ENCODE peak calls at places on chromosome 4, in seven cellular contexts. One of them, this sample, is unnamed.

GRCh38 chr4:13329963-13330362 is 154.2 kb downstream of the RAB28 start:
- DNase-seq in anterior cingulate cortex: no peak
- DNase-seq in activated naive CD8-positive, alpha-beta T cell treated with anti-CD3 and anti-CD28 coated beads for 36 hours: no peak
- DNase-seq in Right ventricle myocardium superior: no peak
- DNase-seq in nucleus accumbens: no peak
- DNase-seq in A549: no peak
- DNase-seq in EH: peak
- DNase-seq in this sample: peak

GRCh38 chr4:138898282-138898681 is 117.3 kb upstream of the NOCT start:
- DNase-seq in activated naive CD8-positive, alpha-beta T cell treated with anti-CD3 and anti-CD28 coated beads for 36 hours: no peak
- DNase-seq in A549: no peak
- DNase-seq in Right ventricle myocardium superior: no peak
- DNase-seq in nucleus accumbens: peak
- DNase-seq in anterior cingulate cortex: no peak
- DNase-seq in EH: peak
- DNase-seq in this sample: peak

GRCh38 chr4:138097912-138098600 is 144.1 kb downstream of the SLC7A11 start:
- DNase-seq in anterior cingulate cortex: no peak
- DNase-seq in activated naive CD8-positive, alpha-beta T cell treated with anti-CD3 and anti-CD28 coated beads for 36 hours: no peak
- DNase-seq in EH: no peak
- DNase-seq in A549: no peak
- DNase-seq in nucleus accumbens: no peak
- DNase-seq in Right ventricle myocardium superior: no peak
- DNase-seq in this sample: no peak

GRCh38 chr4:73080789-73081188 is 11.3 kb upstream of the COX18 start:
- DNase-seq in activated naive CD8-positive, alpha-beta T cell treated with anti-CD3 and anti-CD28 coated beads for 36 hours: no peak
- DNase-seq in A549: no peak
- DNase-seq in Right ventricle myocardium superior: no peak
- DNase-seq in anterior cingulate cortex: no peak
- DNase-seq in EH: no peak
- DNase-seq in nucleus accumbens: no peak
- DNase-seq in this sample: peak

GRCh38 chr4:15542795-15543194 is 73.1 kb downstream of the CC2D2A start:
- DNase-seq in nucleus accumbens: no peak
- DNase-seq in anterior cingulate cortex: no peak
- DNase-seq in activated naive CD8-positive, alpha-beta T cell treated with anti-CD3 and anti-CD28 coated beads for 36 hours: no peak
- DNase-seq in A549: no peak
- DNase-seq in EH: no peak
- DNase-seq in Right ventricle myocardium superior: peak
- DNase-seq in this sample: no peak

GRCh38 chr4:20474119-20474518 is 222.4 kb downstream of the SLIT2 start:
- DNase-seq in EH: peak
- DNase-seq in nucleus accumbens: no peak
- DNase-seq in anterior cingulate cortex: no peak
- DNase-seq in A549: no peak
- DNase-seq in Right ventricle myocardium superior: no peak
- DNase-seq in activated naive CD8-positive, alpha-beta T cell treated with anti-CD3 and anti-CD28 coated beads for 36 hours: no peak
- DNase-seq in this sample: peak

GRCh38 chr4:119048446-119048845 is 87.2 kb upstream of the MYOZ2 start:
- DNase-seq in A549: no peak
- DNase-seq in anterior cingulate cortex: no peak
- DNase-seq in nucleus accumbens: no peak
- DNase-seq in EH: no peak
- DNase-seq in Right ventricle myocardium superior: no peak
- DNase-seq in activated naive CD8-positive, alpha-beta T cell treated with anti-CD3 and anti-CD28 coated beads for 36 hours: no peak
- DNase-seq in this sample: no peak

GRCh38 chr4:153488006-153488718 is 22.0 kb downstream of the TMEM131L start:
- DNase-seq in anterior cingulate cortex: no peak
- DNase-seq in nucleus accumbens: no peak
- DNase-seq in activated naive CD8-positive, alpha-beta T cell treated with anti-CD3 and anti-CD28 coated beads for 36 hours: peak
- DNase-seq in EH: no peak
- DNase-seq in A549: no peak
- DNase-seq in Right ventricle myocardium superior: peak
- DNase-seq in this sample: no peak

GRCh38 chr4:86033171-86033570 is 326.7 kb downstream of the MAPK10 start:
- DNase-seq in nucleus accumbens: no peak
- DNase-seq in anterior cingulate cortex: no peak
- DNase-seq in EH: peak
- DNase-seq in A549: no peak
- DNase-seq in Right ventricle myocardium superior: peak
- DNase-seq in activated naive CD8-positive, alpha-beta T cell treated with anti-CD3 and anti-CD28 coated beads for 36 hours: no peak
- DNase-seq in this sample: peak

GRCh38 chr4:140286503-140286902 is 86.9 kb upstream of the SCOC start:
- DNase-seq in nucleus accumbens: peak
- DNase-seq in activated naive CD8-positive, alpha-beta T cell treated with anti-CD3 and anti-CD28 coated beads for 36 hours: no peak
- DNase-seq in Right ventricle myocardium superior: no peak
- DNase-seq in EH: peak
- DNase-seq in anterior cingulate cortex: no peak
- DNase-seq in A549: no peak
- DNase-seq in this sample: peak

GRCh38 chr4:151700566-151701316 is 60.1 kb downstream of the GATB start:
- DNase-seq in A549: no peak
- DNase-seq in Right ventricle myocardium superior: no peak
- DNase-seq in nucleus accumbens: no peak
- DNase-seq in anterior cingulate cortex: no peak
- DNase-seq in EH: no peak
- DNase-seq in activated naive CD8-positive, alpha-beta T cell treated with anti-CD3 and anti-CD28 coated beads for 36 hours: no peak
- DNase-seq in this sample: no peak

GRCh38 chr4:3676907-3677495 is 89.2 kb upstream of the ADRA2C start:
- DNase-seq in activated naive CD8-positive, alpha-beta T cell treated with anti-CD3 and anti-CD28 coated beads for 36 hours: no peak
- DNase-seq in EH: no peak
- DNase-seq in nucleus accumbens: no peak
- DNase-seq in anterior cingulate cortex: no peak
- DNase-seq in A549: no peak
- DNase-seq in Right ventricle myocardium superior: peak
- DNase-seq in this sample: no peak

GRCh38 chr4:174037631-174038030 is 245.8 kb downstream of the FBXO8 start:
- DNase-seq in Right ventricle myocardium superior: no peak
- DNase-seq in A549: no peak
- DNase-seq in EH: no peak
- DNase-seq in nucleus accumbens: no peak
- DNase-seq in activated naive CD8-positive, alpha-beta T cell treated with anti-CD3 and anti-CD28 coated beads for 36 hours: no peak
- DNase-seq in anterior cingulate cortex: no peak
- DNase-seq in this sample: no peak